ENCODE peak calls at places on chromosomes 2 and 18, in nine cellular contexts. C, O, Z, Q, H, T, V, X and M are unnamed samples.

GRCh38 chr2:232886176-232886575 is 16.1 kb downstream of the SNORC start:
- DNase-seq in C (no peak), H (no peak), O (peak; percentile 47), X (no peak), Z (no peak), Q (no peak), V (no peak), T (no peak), M (no peak)

GRCh38 chr18:26548144-26549102 is at the start of gene KCTD1:
- DNase-seq in Q (peak; percentile 76), T (peak; percentile 73), Z (peak; percentile 69), C (peak; percentile 56), O (peak; percentile 83), X (peak; percentile 90), V (peak; percentile 19), H (peak; percentile 78), M (peak; percentile 81)

GRCh38 chr2:38264649-38265322 is 112.3 kb downstream of the ATL2 start:
- DNase-seq in C (no peak), Z (no peak), T (no peak), O (no peak), V (no peak), H (peak; percentile 77), Q (no peak), X (no peak), M (no peak)

GRCh38 chr2:192087398-192087958 is 107.3 kb downstream of the TMEFF2 start:
- DNase-seq in O (no peak), T (no peak), H (peak; percentile 10), Q (no peak), C (no peak), V (no peak), Z (no peak), X (no peak), M (no peak)

GRCh38 chr18:59718108-59719057 is 21.2 kb upstream of the CCBE1 start:
- DNase-seq in O (no peak), T (no peak), X (no peak), C (no peak), Q (no peak), H (peak; percentile 98), V (no peak), Z (no peak), M (peak; percentile 90)

GRCh38 chr2:232997749-232998665 is 15.0 kb downstream of the NGEF start:
- DNase-seq in C (no peak), V (no peak), X (peak; percentile 57), T (no peak), Z (peak; percentile 31), Q (no peak), O (no peak), H (no peak), M (no peak)

GRCh38 chr2:144431384-144431783 is 88.5 kb downstream of the ZEB2 start:
- DNase-seq in C (no peak), H (no peak), X (no peak), Z (no peak), T (no peak), Q (no peak), V (no peak), O (no peak), M (no peak)

GRCh38 chr2:204650611-204651010 is 105.3 kb downstream of the PARD3B start:
- DNase-seq in Z (no peak), H (no peak), V (no peak), Q (no peak), X (no peak), O (no peak), C (no peak), T (no peak), M (no peak)

GRCh38 chr2:163266772-163267171 is 428.2 kb upstream of the KCNH7 start:
- DNase-seq in V (no peak), O (no peak), H (peak; percentile 98), C (no peak), T (no peak), X (no peak), Q (no peak), Z (no peak), M (peak; percentile 1)

GRCh38 chr2:26848336-26849055 is 564 bp downstream of the DPYSL5 start:
- DNase-seq in O (no peak), H (no peak), Z (no peak), C (no peak), Q (peak; percentile 23), T (no peak), X (peak; percentile 76), V (no peak), M (peak; percentile 38)
- H3K4me3 ChIP-seq in O (peak overlapping the region; percentile 12), H (peak overlapping the region; percentile 10), Z (peak overlapping the region; percentile 43), C (peak overlapping the region; percentile 54), Q (peak overlapping the region; percentile 51), T (peak overlapping the region; percentile 8), X (peak overlapping the region; percentile 24), V (peak overlapping the region; percentile 53), M (no peak overlapping the region)

GRCh38 chr18:79726721-79727120 is 47.1 kb downstream of the CTDP1 start:
- DNase-seq in Z (no peak), X (no peak), T (no peak), V (no peak), C (no peak), O (no peak), H (no peak), Q (no peak), M (no peak)

GRCh38 chr18:79725486-79725885 is 45.9 kb downstream of the CTDP1 start:
- DNase-seq in C (no peak), Q (no peak), X (no peak), V (no peak), H (no peak), T (no peak), Z (no peak), O (no peak), M (no peak)

GRCh38 chr18:79723628-79724027 is 44.0 kb downstream of the CTDP1 start:
- DNase-seq in X (no peak), C (no peak), V (no peak), Q (no peak), T (no peak), H (no peak), Z (no peak), O (no peak), M (no peak)

GRCh38 chr18:79723036-79723435 is 43.4 kb downstream of the CTDP1 start:
- DNase-seq in V (no peak), X (no peak), C (no peak), H (no peak), Z (no peak), O (no peak), Q (no peak), T (no peak), M (no peak)

DNA sequence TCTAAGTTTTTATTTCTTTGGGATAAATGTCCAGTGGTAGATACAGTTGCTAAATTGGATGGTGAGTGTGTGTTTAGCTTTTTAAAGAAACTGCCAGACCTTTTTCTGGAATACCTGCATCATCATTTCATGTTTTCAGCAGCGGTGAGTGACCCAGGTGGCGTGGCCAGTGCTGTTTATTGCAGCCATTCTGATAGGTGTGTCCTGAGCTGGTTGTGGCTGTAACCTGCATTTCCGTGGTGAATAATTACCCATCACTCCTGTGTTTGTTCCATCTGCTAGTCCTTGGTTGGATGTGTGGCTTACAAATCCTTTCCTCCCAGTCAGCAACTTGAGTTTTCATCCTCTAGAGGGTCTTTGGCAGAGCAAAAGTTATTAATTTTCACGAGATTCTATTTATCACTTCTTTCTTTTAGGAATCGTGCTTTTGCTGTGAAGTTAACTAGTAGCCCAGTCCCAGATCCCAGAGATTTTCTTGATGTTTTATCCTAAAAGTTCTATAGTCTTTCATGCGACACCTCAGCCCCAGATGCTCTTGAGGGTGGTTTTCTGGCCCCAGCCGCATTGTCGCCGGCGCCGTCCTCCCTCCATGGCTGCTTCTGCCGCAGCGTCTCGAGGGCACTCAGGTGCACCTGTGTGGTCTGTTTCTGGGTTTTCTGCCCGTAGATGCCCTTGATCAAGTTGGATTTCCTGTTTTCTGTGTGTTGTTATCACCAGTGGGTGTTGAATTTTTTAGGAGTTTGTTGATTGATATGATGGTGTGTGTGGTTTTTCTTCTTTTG is 44.9 kb downstream of the CTDP1 start:
- DNase-seq in Q (no peak), O (no peak), C (no peak), X (no peak), Z (no peak), H (no peak), V (no peak), T (no peak), M (no peak)
- H3K9me3 ChIP-seq in Q (no peaks in the 10 kb centered on the region), O (no peaks in the 10 kb centered on the region), C (no peaks in the 10 kb centered on the region), X (no peaks in the 10 kb centered on the region), Z (no peaks in the 10 kb centered on the region), H (peaks cover 30% of the 10 kb centered on the region), V (no peaks in the 10 kb centered on the region), T (no peaks in the 10 kb centered on the region), M (no peaks in the 10 kb centered on the region)

GRCh38 chr2:177385151-177385550 is 7.4 kb upstream of the AGPS start:
- DNase-seq in V (no peak), H (no peak), T (no peak), Q (no peak), C (no peak), X (no peak), Z (no peak), O (no peak), M (no peak)

GRCh38 chr2:177380181-177380580 is 12.4 kb upstream of the AGPS start:
- DNase-seq in V (no peak), H (no peak), X (no peak), T (no peak), Q (no peak), Z (no peak), C (no peak), O (no peak), M (no peak)

GRCh38 chr2:177383935-177384334 is 8.6 kb upstream of the AGPS start:
- DNase-seq in T (no peak), H (no peak), V (no peak), X (no peak), Z (no peak), C (no peak), O (no peak), Q (no peak), M (no peak)
- H3K27me3 ChIP-seq in T (no peaks in the 10 kb centered on the region), H (no peaks in the 10 kb centered on the region), V (no peaks in the 10 kb centered on the region), X (no peaks in the 10 kb centered on the region), Z (no peaks in the 10 kb centered on the region), C (no peaks in the 10 kb centered on the region), O (no peaks in the 10 kb centered on the region), Q (no peaks in the 10 kb centered on the region), M (no peaks in the 10 kb centered on the region)

GRCh38 chr2:9310390-9310789 is 103.8 kb downstream of the ASAP2 start:
- DNase-seq in C (no peak), X (peak; percentile 86), Z (no peak), T (no peak), Q (peak; percentile 61), V (no peak), H (peak; percentile 93), O (peak; percentile 88), M (peak; percentile 89)
- H3K4me3 ChIP-seq in C (no peak overlapping the region), X (no peak overlapping the region), Z (no peak overlapping the region), T (no peak overlapping the region), Q (no peak overlapping the region), V (no peak overlapping the region), H (no peak overlapping the region), O (no peak overlapping the region), M (no peak overlapping the region)

GRCh38 chr2:47504174-47504810 is 101.3 kb downstream of the MSH2 start:
- DNase-seq in T (no peak), Z (no peak), V (no peak), O (peak; percentile 15), H (no peak), C (no peak), X (no peak), Q (no peak), M (no peak)
- H3K9me3 ChIP-seq in T (no peaks in the 10 kb centered on the region), Z (no peaks in the 10 kb centered on the region), V (no peaks in the 10 kb centered on the region), O (no peaks in the 10 kb centered on the region), H (peaks cover 11% of the 10 kb centered on the region), C (peaks cover 8% of the 10 kb centered on the region), X (peaks cover 4% of the 10 kb centered on the region), Q (no peaks in the 10 kb centered on the region), M (peaks cover 10% of the 10 kb centered on the region)